ENCODE peak calls at places on chromosomes 4 and X, in six cellular contexts. One of them, this sample, is unnamed.

GRCh38 chr4:173095022-173095421 is 73.6 kb upstream of the GALNT7 start:
- DNase-seq in lung microvascular endothelial cell: no peak
- DNase-seq in colonic mucosa: no peak
- DNase-seq in GM04503: no peak
- DNase-seq in GOT3: no peak
- DNase-seq in EH: no peak
- DNase-seq in this sample: no peak

GRCh38 chrX:4638036-4638435 is 924.6 kb upstream of the PRKX start:
- DNase-seq in colonic mucosa: no peak
- DNase-seq in GM04503: no peak
- DNase-seq in EH: no peak
- DNase-seq in GOT3: no peak
- DNase-seq in lung microvascular endothelial cell: no peak
- DNase-seq in this sample: no peak

GRCh38 chr4:106369456-106370060 is 980 bp upstream of the GIMD1 start:
- DNase-seq in EH: peak; percentile 81
- DNase-seq in lung microvascular endothelial cell: peak; percentile 66
- DNase-seq in GOT3: no peak
- DNase-seq in GM04503: peak; percentile 41
- DNase-seq in colonic mucosa: peak; percentile 22
- DNase-seq in this sample: peak; percentile 74

GRCh38 chrX:127037179-127037578 is 217.7 kb downstream of the PRR32 start:
- DNase-seq in GM04503: no peak
- DNase-seq in colonic mucosa: no peak
- DNase-seq in lung microvascular endothelial cell: no peak
- DNase-seq in EH: no peak
- DNase-seq in GOT3: no peak
- DNase-seq in this sample: no peak

GRCh38 chr4:138021116-138021820 is 220.9 kb downstream of the SLC7A11 start:
- DNase-seq in GM04503: no peak
- DNase-seq in colonic mucosa: no peak
- DNase-seq in GOT3: no peak
- DNase-seq in EH: no peak
- DNase-seq in lung microvascular endothelial cell: no peak
- DNase-seq in this sample: peak; percentile 53

GRCh38 chr4:38663801-38664703 is at the start of gene KLF3:
- DNase-seq in GOT3: peak; percentile 75
- DNase-seq in lung microvascular endothelial cell: peak; percentile 95
- DNase-seq in colonic mucosa: peak; percentile 94
- DNase-seq in GM04503: peak; percentile 31
- DNase-seq in EH: peak; percentile 94
- DNase-seq in this sample: peak; percentile 65

GRCh38 chrX:88903989-88904718 is 157.1 kb downstream of the CPXCR1 start:
- DNase-seq in GOT3: no peak
- DNase-seq in EH: no peak
- DNase-seq in lung microvascular endothelial cell: no peak
- DNase-seq in GM04503: no peak
- DNase-seq in colonic mucosa: no peak
- DNase-seq in this sample: no peak

GRCh38 chr4:167020410-167020809 is 213.9 kb downstream of the SPOCK3 start:
- DNase-seq in GM04503: no peak
- DNase-seq in EH: no peak
- DNase-seq in lung microvascular endothelial cell: peak; percentile 17
- DNase-seq in GOT3: no peak
- DNase-seq in colonic mucosa: no peak
- DNase-seq in this sample: peak; percentile 28

GRCh38 chr4:74474345-74475099 is 29.6 kb downstream of the AREG start:
- DNase-seq in EH: peak; percentile 58
- DNase-seq in GM04503: no peak
- DNase-seq in lung microvascular endothelial cell: peak; percentile 40
- DNase-seq in GOT3: no peak
- DNase-seq in colonic mucosa: peak; percentile 22
- DNase-seq in this sample: peak; percentile 68

GRCh38 chrX:148930330-148930729 is 429.9 kb downstream of the AFF2 start:
- DNase-seq in EH: no peak
- DNase-seq in colonic mucosa: no peak
- DNase-seq in lung microvascular endothelial cell: no peak
- DNase-seq in GM04503: no peak
- DNase-seq in GOT3: no peak
- DNase-seq in this sample: peak; percentile 50

GRCh38 chrX:66144258-66144657 is 19.8 kb upstream of the HEPH start:
- DNase-seq in GOT3: no peak
- DNase-seq in lung microvascular endothelial cell: no peak
- DNase-seq in GM04503: no peak
- DNase-seq in colonic mucosa: no peak
- DNase-seq in EH: no peak
- DNase-seq in this sample: no peak

GRCh38 chrX:133045986-133046385 is 50.9 kb downstream of the USP26 start:
- DNase-seq in colonic mucosa: no peak
- DNase-seq in lung microvascular endothelial cell: no peak
- DNase-seq in GM04503: no peak
- DNase-seq in EH: no peak
- DNase-seq in GOT3: no peak
- DNase-seq in this sample: peak; percentile 32

GRCh38 chr4:5982156-5982973 is 35.9 kb downstream of the C4orf50 start:
- DNase-seq in GOT3: no peak
- DNase-seq in EH: no peak
- DNase-seq in lung microvascular endothelial cell: no peak
- DNase-seq in colonic mucosa: no peak
- DNase-seq in GM04503: no peak
- DNase-seq in this sample: no peak

GRCh38 chrX:18964026-18964425 is 19.9 kb downstream of the PHKA2 start:
- DNase-seq in colonic mucosa: no peak
- DNase-seq in GM04503: no peak
- DNase-seq in GOT3: no peak
- DNase-seq in lung microvascular endothelial cell: no peak
- DNase-seq in EH: no peak
- DNase-seq in this sample: peak; percentile 22

GRCh38 chr4:27790911-27791310 is 930.3 kb downstream of the STIM2 start:
- DNase-seq in lung microvascular endothelial cell: no peak
- DNase-seq in GM04503: no peak
- DNase-seq in GOT3: no peak
- DNase-seq in EH: peak; percentile 51
- DNase-seq in colonic mucosa: no peak
- DNase-seq in this sample: peak; percentile 73

GRCh38 chr4:21744046-21744445 is 204.5 kb downstream of the KCNIP4 start:
- DNase-seq in EH: peak; percentile 69
- DNase-seq in GOT3: no peak
- DNase-seq in colonic mucosa: no peak
- DNase-seq in GM04503: no peak
- DNase-seq in lung microvascular endothelial cell: no peak
- DNase-seq in this sample: no peak

GRCh38 chr4:72864898-72865297 is 204.6 kb downstream of the COX18 start:
- DNase-seq in GOT3: no peak
- DNase-seq in colonic mucosa: no peak
- DNase-seq in EH: peak; percentile 50
- DNase-seq in lung microvascular endothelial cell: no peak
- DNase-seq in GM04503: no peak
- DNase-seq in this sample: no peak

GRCh38 chr4:8009710-8010534 is 70.3 kb upstream of the AFAP1 start:
- DNase-seq in lung microvascular endothelial cell: no peak
- DNase-seq in GM04503: no peak
- DNase-seq in EH: no peak
- DNase-seq in GOT3: no peak
- DNase-seq in colonic mucosa: peak; percentile 48
- DNase-seq in this sample: no peak

GRCh38 chrX:17692709-17693346 is 44.5 kb upstream of the SCML1 start:
- DNase-seq in GOT3: no peak
- DNase-seq in colonic mucosa: no peak
- DNase-seq in EH: peak; percentile 76
- DNase-seq in lung microvascular endothelial cell: no peak
- DNase-seq in GM04503: no peak
- DNase-seq in this sample: peak; percentile 29

GRCh38 chrX:129825746-129826505 is 17.8 kb downstream of the ZDHHC9 start:
- DNase-seq in GM04503: no peak
- DNase-seq in lung microvascular endothelial cell: no peak
- DNase-seq in colonic mucosa: peak; percentile 31
- DNase-seq in GOT3: no peak
- DNase-seq in EH: no peak
- DNase-seq in this sample: no peak

GRCh38 chr4:105613326-105613725 is 60.9 kb downstream of the ARHGEF38 start:
- DNase-seq in GM04503: no peak
- DNase-seq in colonic mucosa: no peak
- DNase-seq in EH: no peak
- DNase-seq in GOT3: no peak
- DNase-seq in lung microvascular endothelial cell: no peak
- DNase-seq in this sample: peak; percentile 65

GRCh38 chr4:151202851-151203455 is 74.0 kb upstream of the PRSS48 start:
- DNase-seq in EH: peak; percentile 60
- DNase-seq in GM04503: no peak
- DNase-seq in lung microvascular endothelial cell: peak; percentile 31
- DNase-seq in GOT3: no peak
- DNase-seq in colonic mucosa: no peak
- DNase-seq in this sample: no peak

GRCh38 chrX:48046846-48047245 is 24.6 kb downstream of the ZNF630 start:
- DNase-seq in GOT3: no peak
- DNase-seq in GM04503: no peak
- DNase-seq in EH: no peak
- DNase-seq in lung microvascular endothelial cell: no peak
- DNase-seq in colonic mucosa: no peak
- DNase-seq in this sample: peak; percentile 35

GRCh38 chrX:46920235-46920634 is 8.0 kb downstream of the JADE3 start:
- DNase-seq in GM04503: no peak
- DNase-seq in EH: no peak
- DNase-seq in GOT3: no peak
- DNase-seq in lung microvascular endothelial cell: no peak
- DNase-seq in colonic mucosa: no peak
- DNase-seq in this sample: no peak

GRCh38 chrX:79161655-79162054 is 17.2 kb downstream of the GPR174 start:
- DNase-seq in colonic mucosa: no peak
- DNase-seq in GOT3: no peak
- DNase-seq in EH: no peak
- DNase-seq in GM04503: no peak
- DNase-seq in lung microvascular endothelial cell: peak; percentile 28
- DNase-seq in this sample: no peak

GRCh38 chr4:152101546-152102183 is 340.9 kb upstream of the GATB start:
- DNase-seq in EH: no peak
- DNase-seq in GM04503: no peak
- DNase-seq in lung microvascular endothelial cell: no peak
- DNase-seq in GOT3: no peak
- DNase-seq in colonic mucosa: no peak
- DNase-seq in this sample: no peak

GRCh38 chr4:92600638-92601037 is 296.9 kb downstream of the GRID2 start:
- DNase-seq in GM04503: no peak
- DNase-seq in EH: no peak
- DNase-seq in lung microvascular endothelial cell: no peak
- DNase-seq in colonic mucosa: no peak
- DNase-seq in GOT3: no peak
- DNase-seq in this sample: no peak

GRCh38 chr4:177185579-177185978 is 124.1 kb upstream of the NEIL3 start:
- DNase-seq in lung microvascular endothelial cell: no peak
- DNase-seq in GM04503: no peak
- DNase-seq in GOT3: no peak
- DNase-seq in EH: no peak
- DNase-seq in colonic mucosa: no peak
- DNase-seq in this sample: no peak

GRCh38 chr4:76758290-76758882 is 139.6 kb downstream of the SOWAHB start:
- DNase-seq in GM04503: no peak
- DNase-seq in GOT3: peak; percentile 4
- DNase-seq in lung microvascular endothelial cell: peak; percentile 84
- DNase-seq in EH: peak; percentile 89
- DNase-seq in colonic mucosa: no peak
- DNase-seq in this sample: peak; percentile 50

GRCh38 chrX:40169193-40170086 is 71.7 kb upstream of the BCOR start:
- DNase-seq in lung microvascular endothelial cell: peak; percentile 86
- DNase-seq in EH: peak; percentile 75
- DNase-seq in GOT3: no peak
- DNase-seq in colonic mucosa: peak; percentile 79
- DNase-seq in GM04503: no peak
- DNase-seq in this sample: peak; percentile 61

GRCh38 chr4:184409911-184410692 is 64.2 kb downstream of the IRF2 start:
- DNase-seq in GM04503: no peak
- DNase-seq in lung microvascular endothelial cell: peak; percentile 8
- DNase-seq in EH: no peak
- DNase-seq in colonic mucosa: no peak
- DNase-seq in GOT3: no peak
- DNase-seq in this sample: no peak

GRCh38 chr4:150209140-150209829 is 131.0 kb downstream of the DCLK2 start:
- DNase-seq in EH: peak; percentile 71
- DNase-seq in lung microvascular endothelial cell: peak; percentile 81
- DNase-seq in GM04503: no peak
- DNase-seq in GOT3: no peak
- DNase-seq in colonic mucosa: peak; percentile 65
- DNase-seq in this sample: peak; percentile 52

GRCh38 chr4:25021206-25021605 is 9.5 kb downstream of the LGI2 start:
- DNase-seq in GOT3: no peak
- DNase-seq in lung microvascular endothelial cell: no peak
- DNase-seq in GM04503: no peak
- DNase-seq in EH: no peak
- DNase-seq in colonic mucosa: no peak
- DNase-seq in this sample: no peak

GRCh38 chr4:80732010-80732409 is 298.5 kb upstream of the BMP3 start:
- DNase-seq in GOT3: no peak
- DNase-seq in colonic mucosa: no peak
- DNase-seq in EH: peak; percentile 22
- DNase-seq in GM04503: no peak
- DNase-seq in lung microvascular endothelial cell: peak; percentile 31
- DNase-seq in this sample: peak; percentile 37

GRCh38 chr4:2977116-2978097 is 14.0 kb downstream of the GRK4 start:
- DNase-seq in GM04503: no peak
- DNase-seq in GOT3: no peak
- DNase-seq in EH: peak; percentile 66
- DNase-seq in lung microvascular endothelial cell: no peak
- DNase-seq in colonic mucosa: no peak
- DNase-seq in this sample: peak; percentile 60

GRCh38 chr4:6368096-6368495 is 98.4 kb downstream of the WFS1 start:
- DNase-seq in GM04503: no peak
- DNase-seq in lung microvascular endothelial cell: no peak
- DNase-seq in GOT3: no peak
- DNase-seq in colonic mucosa: no peak
- DNase-seq in EH: no peak
- DNase-seq in this sample: no peak

This sample was measured in bronchial epithelial cell.